ENCODE peak calls at places on chromosomes 16 and 17, in six cellular contexts. Z is PC-9, Q is IMR-90, E is heart right ventricle, I is upper lobe of right lung, F is transverse colon. R is an unnamed sample. For H3K4me1, the result is how much of the 10 kb centered on the place peaks cover.

GRCh38 chr17:43570518-43570928 is 24.4 kb upstream of the ETV4 start:
- DNase-seq in Z (peak), Q (peak), E (no peak), I (no peak), F (no peak), R (no peak)

GRCh38 chr17:31544186-31544585 is 152.7 kb downstream of the RAB11FIP4 start:
- DNase-seq in Z (no peak), Q (no peak), E (no peak), I (no peak), F (no peak), R (no peak)

GRCh38 chr17:75398279-75398678 is 7.2 kb downstream of the GRB2 start:
- DNase-seq in Z (no peak), Q (no peak), E (no peak), I (no peak), F (no peak), R (no peak)

GRCh38 chr17:21376835-21377690 is 906 bp downstream of the KCNJ12 start:
- DNase-seq in Z (no peak), Q (peak), E (no peak), I (no peak), F (no peak), R (no peak)

GRCh38 chr17:82200743-82201497 is 11.7 kb downstream of the CCDC57 start:
- DNase-seq in Z (no peak), Q (no peak), E (no peak), I (no peak), F (no peak), R (no peak)

GRCh38 chr17:46061435-46061834 is 62.4 kb downstream of the STH start:
- DNase-seq in Z (no peak), Q (no peak), E (no peak), I (no peak), F (no peak), R (no peak)

GRCh38 chr17:80152057-80152831 is 5.3 kb upstream of the EIF4A3 start:
- DNase-seq in Z (peak), Q (peak), E (no peak), I (no peak), F (no peak), R (no peak)

GRCh38 chr17:41211845-41212466 is 14.5 kb upstream of the KRTAP9-2 start:
- DNase-seq in Z (peak), Q (peak), E (no peak), I (no peak), F (peak), R (no peak)

GRCh38 chr17:74372426-74372825 is 5.1 kb downstream of the GPR142 start:
- DNase-seq in Z (no peak), Q (no peak), E (no peak), I (no peak), F (no peak), R (no peak)

GRCh38 chr17:39222866-39223834 is 2.6 kb downstream of the STAC2 start:
- DNase-seq in Z (no peak), Q (no peak), E (no peak), I (no peak), F (no peak), R (no peak)
- H3K4me1 ChIP-seq in Z (under half), Q (under half), E (under half), I (under half), F (under half), R (half or more)

GRCh38 chr17:7281953-7282751 is 634 bp downstream of the SLC2A4 start:
- DNase-seq in Z (no peak), Q (no peak), E (peak), I (peak), F (no peak), R (no peak)

GRCh38 chr17:7282752-7283321 is 1.3 kb downstream of the SLC2A4 start:
- DNase-seq in Z (no peak), Q (no peak), E (no peak), I (no peak), F (no peak), R (no peak)

GRCh38 chr17:7281074-7281952 is at the start of gene SLC2A4:
- DNase-seq in Z (peak), Q (peak), E (peak), I (peak), F (peak), R (peak)

GRCh38 chr17:7280519-7281073 is 922 bp upstream of the SLC2A4 start:
- DNase-seq in Z (peak), Q (peak), E (peak), I (peak), F (peak), R (peak)

DNA sequence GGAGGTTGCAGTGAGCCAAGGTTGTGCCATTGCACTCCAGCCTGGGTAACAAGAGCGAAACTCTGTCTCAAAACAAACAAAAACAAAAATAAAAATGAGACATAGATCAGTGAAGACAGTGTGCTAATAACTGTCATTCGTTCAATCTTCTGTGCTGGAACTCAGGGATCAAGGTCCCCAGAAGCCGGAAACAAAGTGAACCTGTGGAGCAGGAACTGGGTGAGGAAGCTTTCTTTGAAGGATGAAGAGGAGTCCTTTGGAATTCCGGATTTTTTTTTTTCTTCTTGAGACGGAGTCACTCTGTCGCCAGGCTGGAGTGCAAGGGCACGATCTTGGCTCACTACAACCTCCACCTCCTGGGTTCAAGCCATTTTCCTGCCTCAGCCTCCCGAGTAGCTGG is 2.1 kb upstream of the SLC2A4 start:
- DNase-seq in Z (no peak), Q (no peak), E (no peak), I (no peak), F (no peak), R (no peak)
- H3K27ac ChIP-seq in Z (no peak), Q (no peak), E (no peak), I (no peak), F (peak), R (no peak)

GRCh38 chr16:28295213-28295612 is 2.9 kb downstream of the SBK1 start:
- DNase-seq in Z (no peak), Q (no peak), E (no peak), I (no peak), F (no peak), R (no peak)

GRCh38 chr16:28300327-28300726 is 8.0 kb downstream of the SBK1 start:
- DNase-seq in Z (no peak), Q (no peak), E (no peak), I (no peak), F (no peak), R (no peak)

GRCh38 chr16:28297784-28298510 is 5.6 kb downstream of the SBK1 start:
- DNase-seq in Z (no peak), Q (no peak), E (no peak), I (no peak), F (no peak), R (no peak)

GRCh38 chr16:28298511-28298878 is 6.2 kb downstream of the SBK1 start:
- DNase-seq in Z (no peak), Q (no peak), E (no peak), I (no peak), F (no peak), R (no peak)

GRCh38 chr16:28297308-28297707 is 5.0 kb downstream of the SBK1 start:
- DNase-seq in Z (no peak), Q (no peak), E (no peak), I (no peak), F (no peak), R (no peak)
- H3K4me1 ChIP-seq in Z (under half), Q (under half), E (under half), I (under half), F (under half), R (under half)

GRCh38 chr17:42460371-42460770 is 1.7 kb downstream of the ATP6V0A1 start:
- DNase-seq in Z (peak), Q (no peak), E (no peak), I (no peak), F (no peak), R (no peak)

GRCh38 chr17:42458497-42459255 is at the start of gene ATP6V0A1:
- DNase-seq in Z (peak), Q (peak), E (peak), I (peak), F (peak), R (peak)

GRCh38 chr17:42459983-42460300 is 1.3 kb downstream of the ATP6V0A1 start:
- DNase-seq in Z (peak), Q (peak), E (no peak), I (no peak), F (no peak), R (no peak)

GRCh38 chr17:42457107-42457787 is 1.4 kb upstream of the ATP6V0A1 start:
- DNase-seq in Z (peak), Q (no peak), E (no peak), I (no peak), F (no peak), R (no peak)

DNA sequence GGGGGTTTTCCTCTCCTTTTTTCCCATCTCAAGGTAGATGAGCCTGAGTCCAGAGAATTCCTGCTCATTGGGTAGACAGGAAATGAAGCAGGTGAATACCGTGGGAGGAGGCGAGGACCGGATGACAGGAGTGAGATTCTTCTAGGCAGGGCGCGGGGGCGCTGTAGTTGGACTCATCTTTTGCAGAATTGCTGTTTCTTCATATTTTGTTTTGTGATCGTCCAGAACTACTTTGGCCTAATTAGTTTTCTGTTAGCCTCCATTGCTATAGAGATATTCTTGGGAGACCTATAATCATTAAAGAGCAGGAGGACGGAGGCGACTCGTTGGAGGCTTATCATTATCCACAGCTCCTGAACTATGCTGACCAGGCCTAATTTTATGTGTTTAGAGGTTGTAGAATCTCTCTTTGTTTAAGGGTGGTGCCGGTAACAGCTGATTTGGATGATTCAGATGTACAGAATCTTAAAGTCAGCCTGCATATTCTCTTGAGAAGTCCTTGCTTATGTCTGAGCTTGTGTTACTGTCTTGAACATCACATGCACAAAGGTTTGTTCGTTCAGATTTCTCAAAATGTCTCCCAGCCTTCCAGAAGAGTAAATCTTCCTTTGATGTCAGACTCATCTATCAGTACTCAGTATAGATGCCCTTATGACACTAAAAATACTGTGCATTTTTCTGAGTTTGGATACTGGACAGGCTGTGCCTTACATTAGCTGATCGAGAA is 741 bp downstream of the ATP6V0A1 start:
- DNase-seq in Z (peak), Q (peak), E (peak), I (peak), F (peak), R (no peak)
- H3K27ac ChIP-seq in Z (peak), Q (peak), E (peak), I (peak), F (peak), R (peak)

GRCh38 chr16:71914802-71915201 is 19.5 kb downstream of the IST1 start:
- DNase-seq in Z (no peak), Q (no peak), E (no peak), I (no peak), F (no peak), R (no peak)
- H3K4me1 ChIP-seq in Z (under half), Q (under half), E (half or more), I (under half), F (under half), R (under half)

GRCh38 chr16:84175351-84176081 is 11.3 kb downstream of the TAF1C start:
- DNase-seq in Z (peak), Q (peak), E (no peak), I (no peak), F (peak), R (no peak)

GRCh38 chr16:84174396-84174795 is 12.5 kb downstream of the TAF1C start:
- DNase-seq in Z (no peak), Q (no peak), E (no peak), I (no peak), F (no peak), R (no peak)

GRCh38 chr16:84177740-84178070 is 9.2 kb downstream of the TAF1C start:
- DNase-seq in Z (peak), Q (peak), E (no peak), I (no peak), F (no peak), R (peak)

GRCh38 chr16:84178146-84178765 is 8.6 kb downstream of the TAF1C start:
- DNase-seq in Z (no peak), Q (no peak), E (no peak), I (no peak), F (no peak), R (no peak)

DNA sequence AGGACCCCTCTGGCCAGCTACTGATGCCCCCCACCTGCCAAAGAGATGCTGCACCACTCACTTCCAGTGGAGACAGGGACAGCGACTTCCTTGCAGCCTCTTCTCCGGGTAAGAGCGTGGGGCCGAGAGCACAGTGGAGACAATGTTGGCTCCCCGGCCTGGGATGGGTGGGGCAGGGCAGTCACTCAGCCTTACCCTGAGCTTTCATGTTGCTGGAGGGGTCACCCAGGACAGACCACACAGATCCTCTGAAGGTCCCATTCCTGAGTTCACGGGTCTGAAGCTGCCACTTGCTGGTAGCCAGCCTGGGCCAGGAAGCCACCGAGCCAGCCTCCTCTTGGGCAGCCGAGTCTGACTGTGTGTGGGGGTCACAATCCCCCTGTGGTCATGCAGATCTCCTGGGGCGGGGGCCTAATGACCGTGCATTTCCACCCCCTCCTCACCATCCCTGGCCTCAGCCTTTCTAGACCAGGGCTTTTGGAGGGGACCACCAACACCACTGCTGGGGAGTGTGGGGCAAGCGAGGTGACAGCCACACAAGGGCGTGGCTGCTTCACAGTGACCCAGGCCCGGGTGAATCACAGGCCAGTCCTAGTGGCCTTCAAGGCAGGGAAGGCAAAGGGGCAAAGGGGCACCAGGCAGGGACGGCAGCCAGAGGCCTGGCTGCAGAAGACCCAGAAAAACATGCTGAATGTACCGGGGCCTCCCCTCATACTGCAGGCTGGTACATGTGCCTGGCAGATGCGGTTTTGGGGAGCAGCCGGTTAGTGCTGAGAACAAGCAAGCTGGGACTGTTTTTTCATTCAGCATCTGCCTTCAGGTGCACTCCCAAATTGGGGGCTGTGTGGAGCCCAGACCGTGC is 10.4 kb downstream of the TAF1C start:
- DNase-seq in Z (no peak), Q (no peak), E (no peak), I (no peak), F (no peak), R (no peak)
- H3K27ac ChIP-seq in Z (peak), Q (peak), E (peak), I (peak), F (peak), R (peak)

GRCh38 chr16:20868890-20869289 is 31.3 kb downstream of the DCUN1D3 start:
- DNase-seq in Z (no peak), Q (peak), E (peak), I (peak), F (peak), R (peak)

GRCh38 chr16:20870122-20870521 is 30.0 kb downstream of the DCUN1D3 start:
- DNase-seq in Z (no peak), Q (no peak), E (no peak), I (no peak), F (no peak), R (no peak)

GRCh38 chr16:20871935-20872815 is 28.0 kb downstream of the DCUN1D3 start:
- DNase-seq in Z (no peak), Q (no peak), E (no peak), I (no peak), F (no peak), R (no peak)

GRCh38 chr16:20873331-20873730 is 26.8 kb downstream of the DCUN1D3 start:
- DNase-seq in Z (no peak), Q (no peak), E (no peak), I (no peak), F (no peak), R (no peak)

DNA sequence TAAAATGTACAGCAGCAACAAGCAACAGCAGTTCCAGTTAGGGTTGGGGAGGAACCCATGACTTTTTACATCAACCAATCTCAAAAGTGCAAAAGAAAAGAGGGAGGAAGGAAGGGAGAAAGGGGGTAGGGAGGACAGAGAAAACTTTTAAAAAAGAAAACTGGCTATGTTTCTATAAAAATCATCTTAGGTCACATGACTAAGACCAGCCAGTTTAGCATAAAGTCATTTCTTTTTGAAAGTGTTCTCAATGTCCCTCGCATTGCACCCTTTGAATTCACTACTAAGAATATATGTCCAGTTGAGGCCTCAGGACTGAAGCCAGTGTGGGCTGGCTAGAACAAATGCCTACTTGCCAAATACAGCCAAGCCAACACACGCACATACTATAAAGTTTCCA is 28.9 kb downstream of the DCUN1D3 start:
- DNase-seq in Z (no peak), Q (no peak), E (no peak), I (no peak), F (no peak), R (no peak)
- H3K4me1 ChIP-seq in Z (under half), Q (under half), E (half or more), I (half or more), F (half or more), R (half or more)

GRCh38 chr16:81181013-81181720 is 57.3 kb upstream of the BCO1 start:
- DNase-seq in Z (peak), Q (peak), E (peak), I (peak), F (peak), R (peak)
- H3K27ac ChIP-seq in Z (peak), Q (peak), E (peak), I (peak), F (peak), R (peak)

GRCh38 chr16:10934325-10935107 is 7.8 kb downstream of the DEXI start:
- DNase-seq in Z (no peak), Q (no peak), E (no peak), I (peak), F (no peak), R (no peak)

GRCh38 chr16:10933865-10934264 is 8.4 kb downstream of the DEXI start:
- DNase-seq in Z (no peak), Q (no peak), E (no peak), I (peak), F (no peak), R (no peak)

GRCh38 chr16:10937068-10937859 is 5.0 kb downstream of the DEXI start:
- DNase-seq in Z (no peak), Q (no peak), E (no peak), I (peak), F (no peak), R (no peak)

GRCh38 chr16:10936585-10936984 is 5.7 kb downstream of the DEXI start:
- DNase-seq in Z (no peak), Q (no peak), E (no peak), I (peak), F (no peak), R (no peak)

GRCh38 chr16:10935491-10935890 is 6.8 kb downstream of the DEXI start:
- DNase-seq in Z (no peak), Q (no peak), E (no peak), I (no peak), F (no peak), R (no peak)
- H3K4me1 ChIP-seq in Z (under half), Q (under half), E (half or more), I (half or more), F (under half), R (half or more)

GRCh38 chr17:57288034-57288752 is 31.9 kb downstream of the MSI2 start:
- DNase-seq in Z (no peak), Q (peak), E (no peak), I (no peak), F (no peak), R (no peak)
- H3K27ac ChIP-seq in Z (no peak), Q (no peak), E (peak), I (peak), F (no peak), R (no peak)